ENCODE peak calls at places on chromosomes 12 and 14, in seven cellular contexts. B is mammary epithelial cell, M is PC-3, U is K562, T is esophagus muscularis mucosa, A is astrocyte, W is right lobe of liver. E is an unnamed sample.

GRCh38 chr12:4809013-4809448 is 88.8 kb downstream of the GALNT8 start:
- DNase-seq in B (no peak), M (no peak), U (no peak), T (no peak), A (peak; percentile 27), W (no peak), E (no peak)

GRCh38 chr14:90664911-90665695 is 151.1 kb downstream of the TTC7B start:
- DNase-seq in B (no peak), M (no peak), U (no peak), T (no peak), A (no peak), W (no peak), E (no peak)

GRCh38 chr12:101696477-101697196 is 803 bp upstream of the CHPT1 start:
- DNase-seq in B (no peak), M (peak; percentile 24), U (peak; percentile 94), T (no peak), A (no peak), W (peak; percentile 91), E (peak; percentile 2)

GRCh38 chr12:132558861-132559623 is 51.3 kb downstream of the LRCOL1 start:
- DNase-seq in B (no peak), M (no peak), U (no peak), T (no peak), A (no peak), W (no peak), E (no peak)

GRCh38 chr12:180445-180844 is 33.5 kb downstream of the SLC6A12 start:
- DNase-seq in B (no peak), M (no peak), U (peak; percentile 33), T (peak; percentile 96), A (peak; percentile 8), W (no peak), E (no peak)

GRCh38 chr12:111767362-111768158 is 827 bp downstream of the ALDH2 start:
- DNase-seq in B (no peak), M (no peak), U (no peak), T (no peak), A (peak; percentile 14), W (no peak), E (peak; percentile 61)

GRCh38 chr14:98290596-98290995 is 981.4 kb downstream of the BCL11B start:
- DNase-seq in B (peak; percentile 75), M (peak; percentile 41), U (no peak), T (peak; percentile 64), A (peak; percentile 29), W (no peak), E (peak; percentile 48)

GRCh38 chr14:54652188-54652889 is 85.4 kb downstream of the SAMD4A start:
- DNase-seq in B (peak; percentile 98), M (peak; percentile 100), U (no peak), T (peak; percentile 94), A (peak; percentile 100), W (peak; percentile 51), E (peak; percentile 95)

GRCh38 chr14:77024171-77024627 is 4.3 kb downstream of the IRF2BPL start:
- DNase-seq in B (peak; percentile 65), M (peak; percentile 76), U (peak; percentile 62), T (no peak), A (peak; percentile 41), W (peak; percentile 80), E (no peak)

GRCh38 chr12:101884174-101884573 is 6.8 kb downstream of the DRAM1 start:
- DNase-seq in B (no peak), M (no peak), U (no peak), T (no peak), A (no peak), W (no peak), E (no peak)

GRCh38 chr12:65605019-65605418 is 219.3 kb upstream of the HMGA2 start:
- DNase-seq in B (no peak), M (no peak), U (no peak), T (no peak), A (peak; percentile 33), W (no peak), E (no peak)

GRCh38 chr12:114013601-114014345 is 47.6 kb upstream of the RBM19 start:
- DNase-seq in B (peak; percentile 1), M (peak; percentile 57), U (peak; percentile 22), T (no peak), A (no peak), W (no peak), E (peak; percentile 18)
- TF ChIP-seq CTCF in B (peak; percentile 18), M (peak; percentile 73), U (peak; percentile 41), T (no peak), A (no peak), W (peak; percentile 58), E (no peak)

DNA sequence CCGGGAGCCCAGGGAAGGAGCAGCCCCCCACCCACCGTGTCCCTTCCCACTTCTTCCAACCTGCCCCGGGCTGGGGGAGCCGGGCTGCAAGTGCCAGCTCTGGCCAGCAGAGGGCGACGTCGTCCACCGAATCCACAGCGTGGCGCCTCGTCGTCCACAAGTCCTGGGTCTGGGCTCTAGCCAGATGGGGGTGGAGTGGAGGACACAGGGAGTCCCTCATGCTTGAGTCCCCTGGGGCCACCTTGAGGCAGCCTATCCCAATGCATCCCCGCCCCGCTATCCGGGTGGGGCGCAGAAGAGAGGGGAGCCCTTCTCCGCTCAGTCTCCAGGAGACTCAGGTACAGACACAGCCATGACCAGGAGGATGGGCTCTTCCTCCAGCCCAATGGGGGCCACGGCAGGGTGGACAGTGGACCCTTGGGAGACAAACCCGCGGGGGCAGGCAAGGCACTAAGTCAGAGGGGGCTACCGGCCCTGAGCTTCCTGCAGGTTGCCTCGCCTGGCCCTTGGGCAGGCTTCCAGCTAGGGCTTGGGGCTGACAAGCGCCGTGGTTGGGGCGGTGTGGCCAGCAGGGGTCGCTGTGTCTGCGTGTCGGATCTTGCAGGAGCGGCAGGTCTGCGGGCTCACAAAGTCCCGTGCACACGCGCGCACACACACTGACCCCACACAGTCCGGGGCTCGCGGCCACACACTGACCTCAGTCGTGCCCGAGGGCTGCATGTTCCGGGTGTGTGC is 5.5 kb downstream of the AQP5 start:
- DNase-seq in B (peak; percentile 66), M (peak; percentile 82), U (peak; percentile 92), T (peak; percentile 98), A (peak; percentile 56), W (peak; percentile 94), E (peak; percentile 82)
- H3K27ac ChIP-seq in B (no peak overlapping the region), M (no peak overlapping the region), U (peak overlapping the region; percentile 29), T (no peak overlapping the region), A (no peak overlapping the region), W (no peak overlapping the region), E (no peak overlapping the region)

GRCh38 chr12:109255377-109255776 is 53.7 kb downstream of the FOXN4 start:
- DNase-seq in B (no peak), M (peak; percentile 43), U (peak; percentile 37), T (no peak), A (no peak), W (no peak), E (no peak)
- TF ChIP-seq CTCF in B (peak; percentile 23), M (peak; percentile 60), U (peak; percentile 51), T (no peak), A (no peak), W (no peak), E (no peak)

GRCh38 chr12:112906712-112907414 is at the start of gene OAS1:
- DNase-seq in B (peak; percentile 61), M (peak; percentile 70), U (no peak), T (no peak), A (peak; percentile 15), W (peak; percentile 78), E (peak; percentile 68)

GRCh38 chr12:112907415-112908157 is 824 bp downstream of the OAS1 start:
- DNase-seq in B (no peak), M (no peak), U (no peak), T (no peak), A (no peak), W (no peak), E (no peak)

GRCh38 chr12:112904571-112904970 is 2.2 kb upstream of the OAS1 start:
- DNase-seq in B (no peak), M (peak; percentile 73), U (no peak), T (no peak), A (peak; percentile 49), W (no peak), E (no peak)

GRCh38 chr12:112908548-112908947 is 1.8 kb downstream of the OAS1 start:
- DNase-seq in B (no peak), M (no peak), U (no peak), T (no peak), A (no peak), W (no peak), E (no peak)

DNA sequence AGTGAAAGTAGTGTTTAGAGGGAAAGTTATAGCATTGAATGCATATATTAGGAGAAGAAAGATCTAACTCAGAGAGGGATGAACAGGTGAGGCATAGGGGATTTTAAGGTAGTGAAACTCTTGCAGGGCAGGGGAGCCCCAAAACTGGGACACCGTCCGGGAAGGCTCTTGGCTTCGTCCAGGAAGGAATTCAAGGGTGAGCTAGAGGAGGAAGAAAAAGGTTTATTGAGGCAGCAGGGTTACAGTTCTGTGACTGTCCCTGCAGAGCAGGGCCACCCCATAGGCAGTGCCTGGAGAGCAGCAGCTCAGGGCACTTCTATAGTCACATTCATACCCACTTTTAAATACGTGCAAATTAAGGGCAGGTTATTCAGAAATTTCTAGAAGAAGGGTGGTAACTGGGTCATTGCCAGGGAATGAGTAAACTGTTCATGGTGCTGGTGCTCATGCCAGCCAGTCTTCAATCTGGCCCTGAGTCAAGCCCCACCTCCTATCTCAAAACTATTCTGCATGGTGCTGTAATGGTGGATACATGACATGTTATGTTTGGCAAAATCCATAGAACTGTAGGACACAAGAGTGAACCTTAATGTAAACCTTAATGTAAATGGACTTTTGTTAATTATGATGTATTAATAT is 1.2 kb upstream of the OAS1 start:
- DNase-seq in B (peak; percentile 18), M (peak; percentile 41), U (no peak), T (no peak), A (no peak), W (peak; percentile 54), E (peak; percentile 37)
- H3K27ac ChIP-seq in B (no peak overlapping the region), M (peak overlapping the region; percentile 58), U (no peak overlapping the region), T (no peak overlapping the region), A (no peak overlapping the region), W (peak overlapping the region; percentile 43), E (peak overlapping the region; percentile 69)

E was measured in RWPE1.